ENCODE peak calls at places on chromosomes 6 and 20, in five cellular contexts. Q is fibroblast of the aortic adventitia, K is endothelial cell, Y is AG08396, V is epithelial cell of esophagus. P is an unnamed sample.

GRCh38 chr6:257031-257725 is 35.1 kb upstream of the DUSP22 start:
- DNase-seq in Y (no peak), K (no peak), V (peak), Q (peak), P (no peak)

GRCh38 chr6:38720295-38720694 is 5.2 kb downstream of the DNAH8 start:
- DNase-seq in Q (no peak), K (no peak), Y (no peak), V (peak), P (no peak)

GRCh38 chr20:2331092-2331491 is 35.3 kb downstream of the TGM3 start:
- DNase-seq in K (no peak), Q (no peak), V (no peak), Y (no peak), P (no peak)

GRCh38 chr6:87066449-87067288 is 28.2 kb downstream of the CGA start:
- DNase-seq in Q (peak), K (peak), V (peak), Y (peak), P (peak)

GRCh38 chr20:24660651-24661050 is 191.2 kb downstream of the SYNDIG1 start:
- DNase-seq in V (no peak), Q (no peak), K (no peak), Y (no peak), P (no peak)

GRCh38 chr6:36688534-36689075 is 9.0 kb upstream of the RAB44 start:
- DNase-seq in Q (peak), K (no peak), Y (no peak), V (peak), P (no peak)

GRCh38 chr6:30358340-30358679 is 13.4 kb downstream of the RPP21 start:
- DNase-seq in V (no peak), Q (peak), Y (no peak), K (no peak), P (no peak)

GRCh38 chr20:1856419-1856818 is 38.8 kb upstream of the SIRPA start:
- DNase-seq in Y (no peak), Q (peak), K (no peak), V (no peak), P (no peak)

GRCh38 chr6:11122380-11122779 is 10.9 kb upstream of the ERVFRD-1 start:
- DNase-seq in K (no peak), Q (no peak), V (no peak), Y (no peak), P (no peak)

GRCh38 chr6:63764318-63764916 is 128.8 kb downstream of the PHF3 start:
- DNase-seq in V (peak), Y (no peak), Q (peak), K (no peak), P (peak)

GRCh38 chr6:42532038-42532669 is 31.7 kb upstream of the UBR2 start:
- DNase-seq in Q (peak), K (peak), V (peak), Y (peak), P (peak)

GRCh38 chr20:59013959-59014608 is 5.1 kb upstream of the TUBB1 start:
- DNase-seq in V (no peak), Y (no peak), Q (peak), K (no peak), P (peak)

GRCh38 chr6:7900621-7901020 is 10.0 kb downstream of the TXNDC5 start:
- DNase-seq in Y (no peak), V (no peak), K (no peak), Q (no peak), P (no peak)

GRCh38 chr6:8969747-8970146 is 534.4 kb upstream of the SLC35B3 start:
- DNase-seq in Q (no peak), Y (no peak), K (no peak), V (no peak), P (no peak)

GRCh38 chr6:87944541-87944954 is 103.1 kb upstream of the SPACA1 start:
- DNase-seq in V (peak), K (no peak), Q (peak), Y (peak), P (peak)

P was measured in astrocyte.